ENCODE peak calls at places on chromosomes 12 and 14, in four cellular contexts. One of them, this sample, is unnamed.

GRCh38 chr14:76920572-76921175 is 94.5 kb downstream of the LRRC74A start:
- DNase-seq in skeletal muscle cell: no peak
- DNase-seq in cardiac muscle cell: peak; percentile 53
- DNase-seq in fibroblast of pulmonary artery: peak; percentile 49
- DNase-seq in this sample: no peak

GRCh38 chr12:105523164-105524057 is 192.9 kb downstream of the C12orf75 start:
- DNase-seq in cardiac muscle cell: peak; percentile 93
- DNase-seq in fibroblast of pulmonary artery: peak; percentile 93
- DNase-seq in skeletal muscle cell: peak; percentile 72
- DNase-seq in this sample: peak; percentile 84

GRCh38 chr12:110367209-110367864 is 36.2 kb downstream of the ANAPC7 start:
- DNase-seq in skeletal muscle cell: no peak
- DNase-seq in fibroblast of pulmonary artery: peak; percentile 18
- DNase-seq in cardiac muscle cell: no peak
- DNase-seq in this sample: peak; percentile 72

GRCh38 chr14:54881235-54881760 is 21.3 kb downstream of the GCH1 start:
- DNase-seq in fibroblast of pulmonary artery: peak; percentile 74
- DNase-seq in cardiac muscle cell: peak; percentile 82
- DNase-seq in skeletal muscle cell: no peak
- DNase-seq in this sample: no peak

GRCh38 chr12:103840881-103841689 is at the start of gene NT5DC3:
- DNase-seq in fibroblast of pulmonary artery: peak; percentile 82
- DNase-seq in skeletal muscle cell: no peak
- DNase-seq in cardiac muscle cell: peak; percentile 88
- DNase-seq in this sample: peak; percentile 90

GRCh38 chr14:72516936-72517408 is 376.9 kb downstream of the DPF3 start:
- DNase-seq in fibroblast of pulmonary artery: peak; percentile 92
- DNase-seq in cardiac muscle cell: peak; percentile 87
- DNase-seq in skeletal muscle cell: peak; percentile 70
- DNase-seq in this sample: peak; percentile 76

GRCh38 chr14:80607430-80608200 is 333.9 kb downstream of the CEP128 start:
- DNase-seq in fibroblast of pulmonary artery: peak; percentile 75
- DNase-seq in skeletal muscle cell: no peak
- DNase-seq in cardiac muscle cell: peak; percentile 78
- DNase-seq in this sample: no peak

GRCh38 chr12:113322353-113322752 is 12.6 kb downstream of the SLC8B1 start:
- DNase-seq in skeletal muscle cell: no peak
- DNase-seq in cardiac muscle cell: peak; percentile 52
- DNase-seq in fibroblast of pulmonary artery: peak; percentile 68
- DNase-seq in this sample: no peak

GRCh38 chr12:131332224-131332623 is 378.5 kb downstream of the ADGRD1 start:
- DNase-seq in fibroblast of pulmonary artery: no peak
- DNase-seq in cardiac muscle cell: no peak
- DNase-seq in skeletal muscle cell: no peak
- DNase-seq in this sample: no peak

GRCh38 chr12:125183187-125184067 is 118.2 kb downstream of the AACS start:
- DNase-seq in fibroblast of pulmonary artery: peak; percentile 78
- DNase-seq in cardiac muscle cell: peak; percentile 81
- DNase-seq in skeletal muscle cell: peak; percentile 59
- DNase-seq in this sample: peak; percentile 75
- H3K4me3 ChIP-seq in fibroblast of pulmonary artery: no peak overlapping the region
- H3K4me3 ChIP-seq in cardiac muscle cell: no peak overlapping the region
- H3K4me3 ChIP-seq in skeletal muscle cell: no peak overlapping the region
- H3K4me3 ChIP-seq in this sample: no peak overlapping the region

DNA sequence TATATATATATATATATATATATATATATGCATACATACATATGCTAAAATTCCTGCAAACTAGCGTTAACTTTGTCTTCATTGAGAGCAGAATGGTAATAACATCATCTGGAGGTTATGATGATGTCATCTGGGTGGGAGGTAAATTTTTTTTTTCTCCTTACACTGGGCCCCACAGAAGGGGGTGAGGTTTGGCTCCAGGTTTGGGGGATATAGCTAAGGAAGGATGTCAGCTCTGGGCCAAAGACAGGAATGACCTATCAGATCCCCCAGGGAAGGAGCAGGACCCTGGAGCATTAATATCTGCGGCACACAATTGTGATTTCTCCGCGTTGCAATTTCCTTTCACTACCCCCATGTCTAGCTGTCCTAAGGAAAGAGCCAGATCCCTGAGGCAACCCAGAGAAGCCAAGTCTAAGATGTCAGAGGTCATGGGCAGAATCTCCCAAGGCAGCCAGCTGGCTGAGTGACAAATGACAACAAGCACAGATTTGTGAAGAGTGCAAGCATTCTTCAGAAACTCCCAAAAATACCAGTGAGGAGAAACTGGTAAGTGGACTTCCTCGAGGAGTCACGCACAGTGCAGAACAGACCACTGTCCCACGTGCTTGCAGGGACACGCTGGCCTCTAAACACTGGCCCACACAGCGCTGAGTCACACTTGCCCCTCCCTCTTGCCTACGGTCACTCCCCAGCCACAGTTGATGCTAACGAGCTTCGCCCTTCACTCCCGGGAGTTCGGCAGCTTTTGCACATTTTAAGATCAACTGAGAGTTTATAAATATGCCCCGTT is 9.9 kb downstream of the UBC start:
- DNase-seq in cardiac muscle cell: peak; percentile 92
- DNase-seq in skeletal muscle cell: peak; percentile 92
- DNase-seq in fibroblast of pulmonary artery: peak; percentile 97
- DNase-seq in this sample: peak; percentile 91
- H3K4me3 ChIP-seq in cardiac muscle cell: no peak overlapping the region
- H3K4me3 ChIP-seq in skeletal muscle cell: peak overlapping the region; percentile 5
- H3K4me3 ChIP-seq in fibroblast of pulmonary artery: peak overlapping the region; percentile 31
- H3K4me3 ChIP-seq in this sample: no peak overlapping the region

DNA sequence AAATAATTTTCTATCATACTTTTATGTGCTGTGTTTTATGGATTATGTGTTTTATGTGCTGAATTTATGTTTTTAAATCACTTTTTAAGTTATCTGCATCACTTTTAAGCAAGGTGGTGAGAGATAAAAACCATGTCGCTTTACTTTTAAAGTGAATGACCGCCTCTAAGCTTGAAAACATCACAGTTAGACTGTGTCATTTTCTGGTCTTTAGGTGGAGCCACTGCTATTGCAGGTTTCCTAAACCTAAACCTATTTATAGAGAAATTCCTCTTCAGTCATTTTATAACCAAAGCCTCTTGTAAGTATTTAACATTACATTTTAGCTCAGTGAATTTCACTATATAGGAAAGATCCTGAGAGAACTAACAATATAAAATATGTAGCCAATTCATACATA is 21.0 kb upstream of the MDM2 start:
- DNase-seq in cardiac muscle cell: no peak
- DNase-seq in fibroblast of pulmonary artery: no peak
- DNase-seq in skeletal muscle cell: no peak
- DNase-seq in this sample: no peak
- H3K4me3 ChIP-seq in cardiac muscle cell: no peak overlapping the region
- H3K4me3 ChIP-seq in fibroblast of pulmonary artery: no peak overlapping the region
- H3K4me3 ChIP-seq in skeletal muscle cell: no peak overlapping the region
- H3K4me3 ChIP-seq in this sample: no peak overlapping the region

DNA sequence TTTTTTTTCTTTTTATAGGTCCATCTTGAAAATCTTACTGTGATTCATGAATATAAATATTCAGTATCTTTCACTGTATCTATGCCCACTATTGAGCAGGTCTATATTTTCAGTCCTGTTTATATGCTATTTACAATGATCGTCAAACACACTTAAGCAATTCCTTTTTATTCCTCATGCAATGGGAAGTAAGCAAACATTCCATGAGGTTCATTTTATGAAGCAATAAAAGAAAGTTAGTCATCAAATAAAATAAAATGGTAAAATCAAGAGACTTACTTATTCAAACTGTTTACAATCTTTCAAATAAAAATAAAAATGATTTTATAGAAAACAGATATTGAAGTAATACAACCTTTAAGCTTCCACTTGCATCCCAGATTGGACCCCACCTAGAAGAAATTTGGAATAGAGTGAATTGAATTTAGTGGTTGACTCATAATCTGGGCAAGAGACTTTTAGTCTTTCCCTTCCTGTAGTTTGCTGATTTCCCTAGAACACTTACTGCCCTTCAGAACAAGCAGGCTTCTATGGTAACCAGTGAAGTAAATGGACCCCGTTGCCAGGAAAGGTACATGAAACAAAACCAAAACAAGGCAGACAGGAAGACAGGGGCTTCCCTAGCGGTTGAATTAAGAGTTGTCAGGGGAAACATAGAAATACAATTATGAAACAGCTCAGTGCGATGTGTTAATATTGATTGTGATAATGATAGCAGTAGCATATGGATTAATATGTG is 241.0 kb upstream of the ATP2B1 start:
- DNase-seq in skeletal muscle cell: peak; percentile 67
- DNase-seq in fibroblast of pulmonary artery: peak; percentile 92
- DNase-seq in cardiac muscle cell: peak; percentile 88
- DNase-seq in this sample: no peak
- H3K4me3 ChIP-seq in skeletal muscle cell: no peak overlapping the region
- H3K4me3 ChIP-seq in fibroblast of pulmonary artery: no peak overlapping the region
- H3K4me3 ChIP-seq in cardiac muscle cell: no peak overlapping the region
- H3K4me3 ChIP-seq in this sample: no peak overlapping the region